ENCODE peak calls at places on chromosome 17, in four cellular contexts. I is mucosa of descending colon, P is MM.1S, M is body of pancreas. V is an unnamed sample.

GRCh38 chr17:2011421-2012371 is 13.4 kb downstream of the RTN4RL1 start:
- DNase-seq in P (no peak), M (peak; percentile 69), I (peak; percentile 50), V (peak; percentile 73)

GRCh38 chr17:26774291-26775218 is 519.4 kb upstream of the WSB1 start:
- DNase-seq in M (no peak), I (no peak), P (no peak), V (no peak)

GRCh38 chr17:28345420-28346198 is 10.0 kb downstream of the TNFAIP1 start:
- DNase-seq in M (peak; percentile 51), P (no peak), I (no peak), V (peak; percentile 47)

GRCh38 chr17:64329571-64329970 is 61.1 kb downstream of the PECAM1 start:
- DNase-seq in M (no peak), P (no peak), I (no peak), V (no peak)

GRCh38 chr17:2423271-2423670 is 22.4 kb upstream of the MNT start:
- DNase-seq in M (no peak), I (no peak), P (no peak), V (no peak)

GRCh38 chr17:68292689-68293040 is 1.4 kb downstream of the ARSG start:
- DNase-seq in I (no peak), P (no peak), M (no peak), V (no peak)

GRCh38 chr17:45987706-45988105 is 11.3 kb upstream of the STH start:
- DNase-seq in P (no peak), M (no peak), I (no peak), V (no peak)

GRCh38 chr17:76421054-76421427 is 31.9 kb downstream of the UBE2O start:
- DNase-seq in P (no peak), I (no peak), M (no peak), V (no peak)

GRCh38 chr17:43803758-43804157 is 23.5 kb downstream of the CFAP97D1 start:
- DNase-seq in P (no peak), M (no peak), I (no peak), V (no peak)

GRCh38 chr17:38766341-38766740 is 13.8 kb downstream of the PSMB3 start:
- DNase-seq in I (no peak), M (no peak), P (no peak), V (no peak)

GRCh38 chr17:30926516-30926915 is 4.8 kb downstream of the ADAP2 start:
- DNase-seq in P (no peak), I (no peak), M (no peak), V (no peak)

GRCh38 chr17:75325827-75326586 is 36.8 kb upstream of the SLC25A19 start:
- DNase-seq in P (no peak), I (no peak), M (no peak), V (no peak)

GRCh38 chr17:64638552-64639198 is 23.4 kb downstream of the SMURF2 start:
- DNase-seq in M (no peak), P (no peak), I (no peak), V (no peak)

GRCh38 chr17:48541574-48542113 is 3.3 kb downstream of the HOXB2 start:
- DNase-seq in I (peak; percentile 47), M (no peak), P (no peak), V (no peak)

GRCh38 chr17:61161615-61162134 is 238.0 kb upstream of the TBX2 start:
- DNase-seq in P (no peak), I (no peak), M (no peak), V (no peak)

GRCh38 chr17:29620271-29620670 is 2.4 kb downstream of the CORO6 start:
- DNase-seq in I (no peak), M (no peak), P (no peak), V (no peak)

GRCh38 chr17:72401883-72402726 is 281.3 kb downstream of the SOX9 start:
- DNase-seq in I (no peak), P (no peak), M (no peak), V (no peak)

GRCh38 chr17:74234482-74234881 is 21.1 kb downstream of the TTYH2 start:
- DNase-seq in I (no peak), P (no peak), M (no peak), V (no peak)

GRCh38 chr17:42878123-42878880 is 22.3 kb upstream of the G6PC1 start:
- DNase-seq in I (no peak), M (peak; percentile 50), P (peak; percentile 62), V (peak; percentile 81)

GRCh38 chr17:63995626-63996025 is 2.5 kb upstream of the PRR29 start:
- DNase-seq in M (no peak), I (no peak), P (no peak), V (no peak)

GRCh38 chr17:31248986-31249385 is 48.1 kb downstream of the OMG start:
- DNase-seq in I (no peak), M (no peak), P (no peak), V (no peak)

GRCh38 chr17:70956731-70957130 is 787.4 kb downstream of the KCNJ2 start:
- DNase-seq in P (no peak), I (no peak), M (no peak), V (no peak)

GRCh38 chr17:64498308-64499203 is 1.7 kb upstream of the POLG2 start:
- DNase-seq in M (no peak), I (no peak), P (no peak), V (no peak)

GRCh38 chr17:56985371-56986162 is 7.6 kb downstream of the SCPEP1 start:
- DNase-seq in P (no peak), M (no peak), I (no peak), V (no peak)

GRCh38 chr17:2549392-2550211 is 37.9 kb upstream of the METTL16 start:
- DNase-seq in I (no peak), P (no peak), M (no peak), V (no peak)

GRCh38 chr17:32142038-32142856 is at the start of gene RHOT1:
- DNase-seq in M (peak; percentile 81), P (peak; percentile 84), I (peak; percentile 72), V (peak; percentile 76)

GRCh38 chr17:71467719-71468118 is 653.1 kb upstream of the SOX9 start:
- DNase-seq in I (no peak), P (no peak), M (peak; percentile 7), V (no peak)

GRCh38 chr17:80018917-80019651 is 16.6 kb downstream of the TBC1D16 start:
- DNase-seq in I (no peak), M (no peak), P (no peak), V (no peak)
- H3K4me1 ChIP-seq in I (peaks cover 6% of the 10 kb centered on the region), M (peaks cover 24% of the 10 kb centered on the region), P (no peaks in the 10 kb centered on the region), V (no peaks in the 10 kb centered on the region)

GRCh38 chr17:49821466-49821865 is 26.4 kb downstream of the TAC4 start:
- DNase-seq in I (no peak), M (no peak), P (no peak), V (no peak)
- H3K4me1 ChIP-seq in I (peaks cover 15% of the 10 kb centered on the region), M (peaks cover 28% of the 10 kb centered on the region), P (no peaks in the 10 kb centered on the region), V (peaks cover 66% of the 10 kb centered on the region)

GRCh38 chr17:17749025-17749772 is 67.9 kb downstream of the RAI1 start:
- DNase-seq in P (no peak), I (no peak), M (no peak), V (no peak)
- H3K4me1 ChIP-seq in P (peaks cover 19% of the 10 kb centered on the region), I (peaks cover 15% of the 10 kb centered on the region), M (peaks cover 32% of the 10 kb centered on the region), V (peaks cover 29% of the 10 kb centered on the region)

DNA sequence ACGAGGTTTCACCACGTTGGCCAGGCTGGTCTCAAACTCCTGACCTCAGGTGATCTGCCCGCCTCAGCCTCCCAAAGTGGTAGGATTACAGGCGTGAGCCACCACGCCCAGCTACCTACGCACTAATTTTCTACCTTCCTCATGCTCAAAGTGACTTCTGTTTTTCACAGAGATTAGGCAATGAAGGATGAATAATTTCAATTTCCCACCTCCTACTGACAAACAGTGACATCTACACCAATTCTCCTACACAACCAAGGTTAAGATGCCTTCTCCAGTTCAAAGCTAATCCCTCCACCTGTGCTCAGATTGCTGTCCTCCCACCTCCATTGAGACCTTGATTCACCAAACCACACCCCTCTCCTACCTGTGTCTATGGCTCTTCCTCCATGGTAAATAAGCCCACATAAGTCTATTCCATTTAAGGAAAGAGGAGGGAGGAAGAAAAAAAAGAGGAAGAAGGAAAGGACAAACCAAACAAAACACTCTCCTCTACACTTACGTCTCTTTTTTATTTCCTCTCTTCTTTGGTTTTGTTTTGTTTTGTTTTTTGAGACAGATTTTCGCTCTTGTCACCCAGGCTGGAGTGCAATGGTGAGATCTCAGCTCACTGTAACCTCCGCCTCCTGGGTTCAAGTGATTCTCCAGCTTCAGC is 5.5 kb upstream of the MED11 start:
- DNase-seq in M (no peak), I (no peak), P (no peak), V (no peak)
- H3K4me1 ChIP-seq in M (peaks cover 41% of the 10 kb centered on the region), I (peaks cover 23% of the 10 kb centered on the region), P (peaks cover 12% of the 10 kb centered on the region), V (peaks cover 5% of the 10 kb centered on the region)

GRCh38 chr17:47279062-47279801 is 25.6 kb downstream of the ITGB3 start:
- DNase-seq in I (peak; percentile 47), P (peak; percentile 67), M (peak; percentile 39), V (peak; percentile 36)
- H3K4me1 ChIP-seq in I (peaks cover 18% of the 10 kb centered on the region), P (peaks cover 22% of the 10 kb centered on the region), M (peaks cover 25% of the 10 kb centered on the region), V (peaks cover 63% of the 10 kb centered on the region)

GRCh38 chr17:50219345-50219744 is 17.9 kb upstream of the COL1A1 start:
- DNase-seq in M (no peak), P (no peak), I (no peak), V (no peak)

GRCh38 chr17:50222922-50223321 is 21.5 kb upstream of the COL1A1 start:
- DNase-seq in P (no peak), M (no peak), I (no peak), V (no peak)

GRCh38 chr17:50219939-50220465 is 18.6 kb upstream of the COL1A1 start:
- DNase-seq in I (no peak), M (no peak), P (no peak), V (no peak)

GRCh38 chr17:50220811-50221210 is 19.4 kb upstream of the COL1A1 start:
- DNase-seq in I (no peak), P (no peak), M (no peak), V (no peak)

DNA sequence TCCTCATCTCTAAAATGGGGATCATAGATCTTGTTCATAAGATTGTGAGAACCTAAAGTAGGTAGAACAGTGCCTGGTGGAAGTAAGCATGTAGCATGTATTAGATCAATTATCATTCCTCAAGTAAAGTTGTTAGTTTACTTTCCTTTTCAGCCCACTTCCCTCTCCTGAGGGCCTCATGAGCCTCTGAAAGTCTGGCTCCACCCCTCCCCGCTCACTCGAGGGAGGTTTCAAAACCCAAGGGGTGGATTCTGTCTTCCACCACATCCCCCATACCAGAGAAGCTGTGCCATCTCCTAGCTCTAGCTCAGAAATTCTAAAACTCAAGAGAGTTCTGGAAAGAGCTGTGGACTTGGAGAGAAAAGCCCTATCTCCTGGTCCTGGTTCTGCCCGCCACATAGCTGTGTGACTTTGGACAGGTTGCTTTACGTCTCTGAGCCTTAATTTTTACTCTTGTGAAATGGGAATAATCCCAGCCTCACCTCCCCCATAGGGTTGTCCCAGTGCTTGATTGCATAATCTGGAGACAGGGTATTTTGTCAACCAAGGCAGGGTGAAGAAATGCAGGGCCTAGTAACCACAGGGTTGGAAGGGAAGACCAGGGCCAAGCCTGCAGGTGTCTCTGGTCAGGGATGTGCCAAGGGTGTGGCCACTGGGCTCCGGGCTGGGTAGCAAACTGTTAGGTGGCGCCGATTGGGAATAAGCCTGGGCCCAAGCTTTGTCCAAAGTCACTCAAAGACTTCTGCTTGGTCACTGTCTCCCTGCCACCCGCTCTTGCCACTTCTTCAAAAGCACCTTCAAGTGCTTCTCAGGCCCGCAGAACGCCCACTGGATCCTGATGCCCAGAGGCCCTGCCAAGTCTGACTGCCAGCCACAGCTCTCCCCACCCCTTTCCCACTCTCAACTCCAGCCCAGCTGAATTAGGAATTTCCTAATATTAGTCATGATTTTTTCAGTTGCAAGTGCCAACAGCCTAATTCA is 20.4 kb upstream of the COL1A1 start:
- DNase-seq in I (no peak), M (no peak), P (peak; percentile 20), V (no peak)
- H3K4me1 ChIP-seq in I (no peaks in the 10 kb centered on the region), M (peaks cover 6% of the 10 kb centered on the region), P (peaks cover 7% of the 10 kb centered on the region), V (no peaks in the 10 kb centered on the region)